ENCODE peak calls at places on chromosomes 12 and 14, in seven cellular contexts. One of them, this sample, is unnamed. For H3K4me1, the result is how much of the 10 kb centered on the place peaks cover.

GRCh38 chr12:50960130-50960529 is 7.8 kb downstream of the HIGD1C start:
- DNase-seq in CD4-positive, alpha-beta memory T cell: no peak
- DNase-seq in ovary: no peak
- DNase-seq in GM23248: peak
- DNase-seq in esophagus squamous epithelium: no peak
- DNase-seq in IMR-90: peak
- DNase-seq in OCI-LY7: peak
- DNase-seq in this sample: no peak

GRCh38 chr14:88420187-88420586 is 34.7 kb downstream of the SPATA7 start:
- DNase-seq in CD4-positive, alpha-beta memory T cell: no peak
- DNase-seq in esophagus squamous epithelium: no peak
- DNase-seq in GM23248: no peak
- DNase-seq in ovary: no peak
- DNase-seq in IMR-90: no peak
- DNase-seq in OCI-LY7: no peak
- DNase-seq in this sample: no peak

GRCh38 chr12:41437578-41437977 is 249.5 kb downstream of the PDZRN4 start:
- DNase-seq in esophagus squamous epithelium: no peak
- DNase-seq in OCI-LY7: peak
- DNase-seq in ovary: no peak
- DNase-seq in IMR-90: no peak
- DNase-seq in CD4-positive, alpha-beta memory T cell: no peak
- DNase-seq in GM23248: peak
- DNase-seq in this sample: peak

GRCh38 chr12:2336409-2336829 is 283.6 kb downstream of the CACNA1C start:
- DNase-seq in IMR-90: peak
- DNase-seq in OCI-LY7: no peak
- DNase-seq in GM23248: peak
- DNase-seq in CD4-positive, alpha-beta memory T cell: no peak
- DNase-seq in ovary: no peak
- DNase-seq in esophagus squamous epithelium: no peak
- DNase-seq in this sample: no peak

GRCh38 chr12:60279224-60279623 is 683.4 kb downstream of the SLC16A7 start:
- DNase-seq in IMR-90: peak
- DNase-seq in CD4-positive, alpha-beta memory T cell: no peak
- DNase-seq in GM23248: peak
- DNase-seq in OCI-LY7: no peak
- DNase-seq in ovary: no peak
- DNase-seq in esophagus squamous epithelium: no peak
- DNase-seq in this sample: no peak

GRCh38 chr12:15648564-15648963 is 140.6 kb downstream of the EPS8 start:
- DNase-seq in GM23248: peak
- DNase-seq in CD4-positive, alpha-beta memory T cell: no peak
- DNase-seq in IMR-90: no peak
- DNase-seq in ovary: no peak
- DNase-seq in OCI-LY7: no peak
- DNase-seq in esophagus squamous epithelium: no peak
- DNase-seq in this sample: no peak

GRCh38 chr12:109797905-109798669 is 35.1 kb downstream of the TRPV4 start:
- DNase-seq in GM23248: no peak
- DNase-seq in IMR-90: no peak
- DNase-seq in ovary: no peak
- DNase-seq in CD4-positive, alpha-beta memory T cell: no peak
- DNase-seq in esophagus squamous epithelium: no peak
- DNase-seq in OCI-LY7: peak
- DNase-seq in this sample: no peak

GRCh38 chr12:111991535-111991934 is 21.4 kb downstream of the TMEM116 start:
- DNase-seq in esophagus squamous epithelium: no peak
- DNase-seq in ovary: no peak
- DNase-seq in CD4-positive, alpha-beta memory T cell: no peak
- DNase-seq in IMR-90: no peak
- DNase-seq in OCI-LY7: no peak
- DNase-seq in GM23248: no peak
- DNase-seq in this sample: no peak

GRCh38 chr12:80559766-80560165 is 115.7 kb downstream of the PTPRQ start:
- DNase-seq in GM23248: no peak
- DNase-seq in OCI-LY7: peak
- DNase-seq in ovary: no peak
- DNase-seq in IMR-90: no peak
- DNase-seq in CD4-positive, alpha-beta memory T cell: no peak
- DNase-seq in esophagus squamous epithelium: no peak
- DNase-seq in this sample: no peak

GRCh38 chr12:43106355-43106754 is 445.6 kb downstream of the ADAMTS20 start:
- DNase-seq in OCI-LY7: no peak
- DNase-seq in IMR-90: no peak
- DNase-seq in esophagus squamous epithelium: no peak
- DNase-seq in GM23248: no peak
- DNase-seq in CD4-positive, alpha-beta memory T cell: no peak
- DNase-seq in ovary: no peak
- DNase-seq in this sample: no peak

GRCh38 chr12:52800259-52800917 is 4.5 kb upstream of the KRT3 start:
- DNase-seq in CD4-positive, alpha-beta memory T cell: no peak
- DNase-seq in esophagus squamous epithelium: no peak
- DNase-seq in GM23248: no peak
- DNase-seq in ovary: no peak
- DNase-seq in IMR-90: no peak
- DNase-seq in OCI-LY7: no peak
- DNase-seq in this sample: no peak

GRCh38 chr12:42960087-42960527 is 370.6 kb upstream of the PRICKLE1 start:
- DNase-seq in OCI-LY7: no peak
- DNase-seq in ovary: no peak
- DNase-seq in GM23248: peak
- DNase-seq in esophagus squamous epithelium: no peak
- DNase-seq in CD4-positive, alpha-beta memory T cell: no peak
- DNase-seq in IMR-90: peak
- DNase-seq in this sample: no peak

GRCh38 chr12:91053951-91054715 is 3.7 kb downstream of the KERA start:
- DNase-seq in esophagus squamous epithelium: no peak
- DNase-seq in IMR-90: peak
- DNase-seq in ovary: no peak
- DNase-seq in CD4-positive, alpha-beta memory T cell: no peak
- DNase-seq in OCI-LY7: no peak
- DNase-seq in GM23248: peak
- DNase-seq in this sample: no peak

GRCh38 chr14:99668998-99669314 is 15.1 kb upstream of the CYP46A1 start:
- DNase-seq in ovary: no peak
- DNase-seq in IMR-90: no peak
- DNase-seq in OCI-LY7: no peak
- DNase-seq in CD4-positive, alpha-beta memory T cell: no peak
- DNase-seq in esophagus squamous epithelium: no peak
- DNase-seq in GM23248: no peak
- DNase-seq in this sample: no peak

GRCh38 chr14:59028476-59029202 is 159.8 kb upstream of the DAAM1 start:
- DNase-seq in esophagus squamous epithelium: no peak
- DNase-seq in GM23248: peak
- DNase-seq in CD4-positive, alpha-beta memory T cell: no peak
- DNase-seq in OCI-LY7: peak
- DNase-seq in ovary: peak
- DNase-seq in IMR-90: peak
- DNase-seq in this sample: peak

GRCh38 chr14:54189358-54190354 is 207.2 kb upstream of the CDKN3 start:
- DNase-seq in ovary: no peak
- DNase-seq in CD4-positive, alpha-beta memory T cell: no peak
- DNase-seq in esophagus squamous epithelium: no peak
- DNase-seq in OCI-LY7: no peak
- DNase-seq in IMR-90: peak
- DNase-seq in GM23248: peak
- DNase-seq in this sample: no peak

GRCh38 chr14:54572316-54572715 is 5.4 kb downstream of the SAMD4A start:
- DNase-seq in ovary: no peak
- DNase-seq in esophagus squamous epithelium: no peak
- DNase-seq in OCI-LY7: peak
- DNase-seq in IMR-90: no peak
- DNase-seq in CD4-positive, alpha-beta memory T cell: no peak
- DNase-seq in GM23248: peak
- DNase-seq in this sample: peak

GRCh38 chr12:39005671-39006070 is 100.3 kb upstream of the CPNE8 start:
- DNase-seq in esophagus squamous epithelium: no peak
- DNase-seq in GM23248: no peak
- DNase-seq in ovary: no peak
- DNase-seq in CD4-positive, alpha-beta memory T cell: no peak
- DNase-seq in OCI-LY7: no peak
- DNase-seq in IMR-90: no peak
- DNase-seq in this sample: no peak

GRCh38 chr12:92573104-92573503 is 129.7 kb upstream of the PLEKHG7 start:
- DNase-seq in CD4-positive, alpha-beta memory T cell: no peak
- DNase-seq in OCI-LY7: no peak
- DNase-seq in IMR-90: no peak
- DNase-seq in GM23248: no peak
- DNase-seq in esophagus squamous epithelium: no peak
- DNase-seq in ovary: no peak
- DNase-seq in this sample: no peak

GRCh38 chr12:47824629-47825028 is 4.9 kb upstream of the HDAC7 start:
- DNase-seq in esophagus squamous epithelium: no peak
- DNase-seq in CD4-positive, alpha-beta memory T cell: no peak
- DNase-seq in IMR-90: no peak
- DNase-seq in ovary: no peak
- DNase-seq in GM23248: no peak
- DNase-seq in OCI-LY7: no peak
- DNase-seq in this sample: no peak

GRCh38 chr12:47825239-47825639 is 5.5 kb upstream of the HDAC7 start:
- DNase-seq in GM23248: no peak
- DNase-seq in CD4-positive, alpha-beta memory T cell: no peak
- DNase-seq in ovary: peak
- DNase-seq in OCI-LY7: no peak
- DNase-seq in IMR-90: no peak
- DNase-seq in esophagus squamous epithelium: no peak
- DNase-seq in this sample: no peak

GRCh38 chr12:47828967-47829482 is 9.3 kb upstream of the HDAC7 start:
- DNase-seq in IMR-90: peak
- DNase-seq in ovary: peak
- DNase-seq in GM23248: peak
- DNase-seq in OCI-LY7: no peak
- DNase-seq in CD4-positive, alpha-beta memory T cell: no peak
- DNase-seq in esophagus squamous epithelium: no peak
- DNase-seq in this sample: no peak

GRCh38 chr12:47829584-47829983 is 9.9 kb upstream of the HDAC7 start:
- DNase-seq in GM23248: no peak
- DNase-seq in CD4-positive, alpha-beta memory T cell: no peak
- DNase-seq in esophagus squamous epithelium: no peak
- DNase-seq in ovary: no peak
- DNase-seq in IMR-90: no peak
- DNase-seq in OCI-LY7: no peak
- DNase-seq in this sample: no peak

GRCh38 chr12:47828008-47828966 is 8.6 kb upstream of the HDAC7 start:
- DNase-seq in CD4-positive, alpha-beta memory T cell: no peak
- DNase-seq in IMR-90: no peak
- DNase-seq in GM23248: peak
- DNase-seq in esophagus squamous epithelium: no peak
- DNase-seq in OCI-LY7: no peak
- DNase-seq in ovary: no peak
- DNase-seq in this sample: no peak
- H3K4me1 ChIP-seq in CD4-positive, alpha-beta memory T cell: half or more
- H3K4me1 ChIP-seq in IMR-90: under half
- H3K4me1 ChIP-seq in GM23248: half or more
- H3K4me1 ChIP-seq in esophagus squamous epithelium: under half
- H3K4me1 ChIP-seq in OCI-LY7: half or more
- H3K4me1 ChIP-seq in ovary: under half
- H3K4me1 ChIP-seq in this sample: under half

DNA sequence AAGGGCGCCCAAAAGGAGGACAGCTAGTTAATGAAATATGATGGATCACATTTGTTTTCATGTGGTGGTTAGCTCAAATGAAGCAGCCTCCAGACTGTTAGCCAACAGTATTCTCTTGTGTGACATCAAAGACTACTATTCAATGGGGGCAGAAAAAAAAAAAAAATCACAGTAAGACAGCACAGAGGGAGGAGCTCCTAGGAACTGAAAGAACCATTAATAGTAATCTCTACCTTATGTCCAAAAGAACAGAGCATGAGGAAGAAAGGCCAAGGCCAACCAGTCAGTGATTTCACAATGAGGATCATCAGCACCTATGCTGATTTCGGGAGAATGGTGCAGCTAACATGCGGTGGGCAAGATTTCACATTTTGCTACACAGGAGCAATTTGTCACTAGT is 66.3 kb upstream of the SOX5 start:
- DNase-seq in GM23248: no peak
- DNase-seq in IMR-90: no peak
- DNase-seq in ovary: no peak
- DNase-seq in OCI-LY7: no peak
- DNase-seq in esophagus squamous epithelium: no peak
- DNase-seq in CD4-positive, alpha-beta memory T cell: no peak
- DNase-seq in this sample: no peak
- H3K27ac ChIP-seq in GM23248: no peak
- H3K27ac ChIP-seq in IMR-90: no peak
- H3K27ac ChIP-seq in ovary: no peak
- H3K27ac ChIP-seq in OCI-LY7: no peak
- H3K27ac ChIP-seq in esophagus squamous epithelium: no peak
- H3K27ac ChIP-seq in CD4-positive, alpha-beta memory T cell: no peak
- H3K27ac ChIP-seq in this sample: no peak

GRCh38 chr14:29821665-29822429 is 105.8 kb downstream of the PRKD1 start:
- DNase-seq in OCI-LY7: no peak
- DNase-seq in CD4-positive, alpha-beta memory T cell: no peak
- DNase-seq in ovary: no peak
- DNase-seq in esophagus squamous epithelium: no peak
- DNase-seq in IMR-90: no peak
- DNase-seq in GM23248: no peak
- DNase-seq in this sample: no peak
- H3K4me3 ChIP-seq in OCI-LY7: no peak
- H3K4me3 ChIP-seq in CD4-positive, alpha-beta memory T cell: no peak
- H3K4me3 ChIP-seq in ovary: no peak
- H3K4me3 ChIP-seq in esophagus squamous epithelium: no peak
- H3K4me3 ChIP-seq in IMR-90: no peak
- H3K4me3 ChIP-seq in GM23248: no peak
- H3K4me3 ChIP-seq in this sample: no peak

GRCh38 chr14:76926521-76927251 is 100.5 kb downstream of the LRRC74A start:
- DNase-seq in OCI-LY7: peak
- DNase-seq in IMR-90: peak
- DNase-seq in esophagus squamous epithelium: no peak
- DNase-seq in CD4-positive, alpha-beta memory T cell: peak
- DNase-seq in GM23248: peak
- DNase-seq in ovary: peak
- DNase-seq in this sample: peak

GRCh38 chr14:76928301-76928700 is 100.2 kb downstream of the IRF2BPL start:
- DNase-seq in GM23248: peak
- DNase-seq in CD4-positive, alpha-beta memory T cell: no peak
- DNase-seq in ovary: no peak
- DNase-seq in IMR-90: no peak
- DNase-seq in OCI-LY7: no peak
- DNase-seq in esophagus squamous epithelium: no peak
- DNase-seq in this sample: no peak

GRCh38 chr14:76931629-76932402 is 96.7 kb downstream of the IRF2BPL start:
- DNase-seq in ovary: no peak
- DNase-seq in CD4-positive, alpha-beta memory T cell: no peak
- DNase-seq in GM23248: no peak
- DNase-seq in esophagus squamous epithelium: no peak
- DNase-seq in OCI-LY7: no peak
- DNase-seq in IMR-90: no peak
- DNase-seq in this sample: no peak

GRCh38 chr14:76930549-76930948 is 98.0 kb downstream of the IRF2BPL start:
- DNase-seq in esophagus squamous epithelium: no peak
- DNase-seq in CD4-positive, alpha-beta memory T cell: no peak
- DNase-seq in IMR-90: no peak
- DNase-seq in GM23248: no peak
- DNase-seq in OCI-LY7: no peak
- DNase-seq in ovary: no peak
- DNase-seq in this sample: no peak

DNA sequence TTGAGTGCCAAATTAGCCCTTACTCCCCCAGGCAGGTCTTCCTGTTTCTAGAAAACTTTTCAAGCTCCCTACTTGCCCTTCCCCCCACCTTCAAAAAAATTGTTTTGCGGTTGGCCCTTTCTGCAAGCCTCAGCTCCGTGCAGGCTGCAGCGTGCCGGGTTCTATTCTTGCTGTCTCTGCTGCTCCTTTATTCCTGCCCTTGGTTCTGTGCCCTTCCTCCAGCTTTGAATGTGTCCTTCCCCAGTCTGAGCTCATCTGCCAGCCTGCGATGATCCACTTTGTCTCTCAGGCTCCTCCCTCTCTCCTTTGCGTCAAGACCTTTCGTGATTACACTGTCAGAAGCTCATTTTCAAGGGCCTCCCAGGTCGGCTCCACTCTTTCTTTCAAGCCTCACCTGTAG is 98.6 kb downstream of the IRF2BPL start:
- DNase-seq in esophagus squamous epithelium: no peak
- DNase-seq in CD4-positive, alpha-beta memory T cell: peak
- DNase-seq in ovary: no peak
- DNase-seq in GM23248: peak
- DNase-seq in OCI-LY7: no peak
- DNase-seq in IMR-90: no peak
- DNase-seq in this sample: no peak
- H3K4me1 ChIP-seq in esophagus squamous epithelium: under half
- H3K4me1 ChIP-seq in CD4-positive, alpha-beta memory T cell: half or more
- H3K4me1 ChIP-seq in ovary: under half
- H3K4me1 ChIP-seq in GM23248: under half
- H3K4me1 ChIP-seq in OCI-LY7: under half
- H3K4me1 ChIP-seq in IMR-90: under half
- H3K4me1 ChIP-seq in this sample: under half

This sample was measured in Karpas-422.